ENCODE peak calls at places on chromosome 10, in six cellular contexts. One of them, this sample, is unnamed.

GRCh38 chr10:106757521-106757920 is 407.0 kb downstream of the SORCS1 start:
- DNase-seq in AG20443: no peak
- DNase-seq in HFF-Myc: no peak
- DNase-seq in anterior cingulate cortex: no peak
- DNase-seq in foreskin fibroblast: no peak
- DNase-seq in NAMALWA: no peak
- DNase-seq in this sample: no peak

GRCh38 chr10:13944901-13945300 is 358.1 kb downstream of the PRPF18 start:
- DNase-seq in AG20443: no peak
- DNase-seq in HFF-Myc: no peak
- DNase-seq in anterior cingulate cortex: no peak
- DNase-seq in foreskin fibroblast: no peak
- DNase-seq in NAMALWA: no peak
- DNase-seq in this sample: no peak

GRCh38 chr10:59825932-59826331 is 72.7 kb upstream of the MRLN start:
- DNase-seq in AG20443: peak
- DNase-seq in HFF-Myc: no peak
- DNase-seq in anterior cingulate cortex: no peak
- DNase-seq in foreskin fibroblast: no peak
- DNase-seq in NAMALWA: no peak
- DNase-seq in this sample: no peak

GRCh38 chr10:90779573-90779972 is 78.3 kb downstream of the HTR7 start:
- DNase-seq in AG20443: no peak
- DNase-seq in HFF-Myc: peak
- DNase-seq in anterior cingulate cortex: no peak
- DNase-seq in foreskin fibroblast: peak
- DNase-seq in NAMALWA: peak
- DNase-seq in this sample: peak

GRCh38 chr10:79090134-79090803 is 21.5 kb downstream of the ZMIZ1 start:
- DNase-seq in AG20443: peak
- DNase-seq in HFF-Myc: no peak
- DNase-seq in anterior cingulate cortex: no peak
- DNase-seq in foreskin fibroblast: peak
- DNase-seq in NAMALWA: peak
- DNase-seq in this sample: no peak

GRCh38 chr10:61752111-61753011 is 89.6 kb downstream of the CABCOCO1 start:
- DNase-seq in AG20443: peak
- DNase-seq in HFF-Myc: peak
- DNase-seq in anterior cingulate cortex: no peak
- DNase-seq in foreskin fibroblast: peak
- DNase-seq in NAMALWA: peak
- DNase-seq in this sample: no peak

GRCh38 chr10:22807238-22807637 is 92.9 kb upstream of the PIP4K2A start:
- DNase-seq in AG20443: no peak
- DNase-seq in HFF-Myc: no peak
- DNase-seq in anterior cingulate cortex: no peak
- DNase-seq in foreskin fibroblast: no peak
- DNase-seq in NAMALWA: no peak
- DNase-seq in this sample: no peak

GRCh38 chr10:71848325-71849277 is 2.5 kb downstream of the PSAP start:
- DNase-seq in AG20443: no peak
- DNase-seq in HFF-Myc: no peak
- DNase-seq in anterior cingulate cortex: no peak
- DNase-seq in foreskin fibroblast: no peak
- DNase-seq in NAMALWA: no peak
- DNase-seq in this sample: no peak

GRCh38 chr10:34814228-34815173 is 595 bp downstream of the PARD3 start:
- DNase-seq in AG20443: peak
- DNase-seq in HFF-Myc: no peak
- DNase-seq in anterior cingulate cortex: peak
- DNase-seq in foreskin fibroblast: peak
- DNase-seq in NAMALWA: no peak
- DNase-seq in this sample: peak

GRCh38 chr10:127135844-127136577 is 60.4 kb downstream of the INSYN2A start:
- DNase-seq in AG20443: no peak
- DNase-seq in HFF-Myc: no peak
- DNase-seq in anterior cingulate cortex: no peak
- DNase-seq in foreskin fibroblast: no peak
- DNase-seq in NAMALWA: no peak
- DNase-seq in this sample: no peak

GRCh38 chr10:70441877-70442205 is 360 bp upstream of the NODAL start:
- DNase-seq in AG20443: no peak
- DNase-seq in HFF-Myc: no peak
- DNase-seq in anterior cingulate cortex: no peak
- DNase-seq in foreskin fibroblast: no peak
- DNase-seq in NAMALWA: no peak
- DNase-seq in this sample: no peak

GRCh38 chr10:22604314-22605091 is 109.9 kb downstream of the PIP4K2A start:
- DNase-seq in AG20443: no peak
- DNase-seq in HFF-Myc: no peak
- DNase-seq in anterior cingulate cortex: no peak
- DNase-seq in foreskin fibroblast: no peak
- DNase-seq in NAMALWA: no peak
- DNase-seq in this sample: no peak

GRCh38 chr10:66301078-66301477 is 624.8 kb upstream of the LRRTM3 start:
- DNase-seq in AG20443: no peak
- DNase-seq in HFF-Myc: no peak
- DNase-seq in anterior cingulate cortex: no peak
- DNase-seq in foreskin fibroblast: no peak
- DNase-seq in NAMALWA: no peak
- DNase-seq in this sample: no peak

GRCh38 chr10:114304566-114305421 is 65.7 kb downstream of the VWA2 start:
- DNase-seq in AG20443: peak
- DNase-seq in HFF-Myc: no peak
- DNase-seq in anterior cingulate cortex: no peak
- DNase-seq in foreskin fibroblast: no peak
- DNase-seq in NAMALWA: peak
- DNase-seq in this sample: no peak

GRCh38 chr10:106925187-106925586 is 239.3 kb downstream of the SORCS1 start:
- DNase-seq in AG20443: no peak
- DNase-seq in HFF-Myc: no peak
- DNase-seq in anterior cingulate cortex: no peak
- DNase-seq in foreskin fibroblast: no peak
- DNase-seq in NAMALWA: no peak
- DNase-seq in this sample: no peak

GRCh38 chr10:22740180-22740579 is 25.8 kb upstream of the PIP4K2A start:
- DNase-seq in AG20443: no peak
- DNase-seq in HFF-Myc: peak
- DNase-seq in anterior cingulate cortex: no peak
- DNase-seq in foreskin fibroblast: peak
- DNase-seq in NAMALWA: no peak
- DNase-seq in this sample: no peak

GRCh38 chr10:62779487-62780248 is 24.9 kb upstream of the ADO start:
- DNase-seq in AG20443: no peak
- DNase-seq in HFF-Myc: no peak
- DNase-seq in anterior cingulate cortex: no peak
- DNase-seq in foreskin fibroblast: peak
- DNase-seq in NAMALWA: peak
- DNase-seq in this sample: no peak

GRCh38 chr10:30371954-30372353 is 22.9 kb upstream of the MTPAP start:
- DNase-seq in AG20443: no peak
- DNase-seq in HFF-Myc: no peak
- DNase-seq in anterior cingulate cortex: no peak
- DNase-seq in foreskin fibroblast: no peak
- DNase-seq in NAMALWA: no peak
- DNase-seq in this sample: no peak

GRCh38 chr10:61735879-61736278 is 73.2 kb downstream of the CABCOCO1 start:
- DNase-seq in AG20443: no peak
- DNase-seq in HFF-Myc: no peak
- DNase-seq in anterior cingulate cortex: no peak
- DNase-seq in foreskin fibroblast: no peak
- DNase-seq in NAMALWA: no peak
- DNase-seq in this sample: no peak

GRCh38 chr10:96288151-96288621 is 16.0 kb upstream of the DNTT start:
- DNase-seq in AG20443: no peak
- DNase-seq in HFF-Myc: no peak
- DNase-seq in anterior cingulate cortex: no peak
- DNase-seq in foreskin fibroblast: no peak
- DNase-seq in NAMALWA: peak
- DNase-seq in this sample: no peak

GRCh38 chr10:51907342-51907741 is 207.9 kb upstream of the CSTF2T start:
- DNase-seq in AG20443: no peak
- DNase-seq in HFF-Myc: no peak
- DNase-seq in anterior cingulate cortex: no peak
- DNase-seq in foreskin fibroblast: no peak
- DNase-seq in NAMALWA: no peak
- DNase-seq in this sample: no peak

GRCh38 chr10:11397980-11398580 is 213.4 kb downstream of the USP6NL start:
- DNase-seq in AG20443: peak
- DNase-seq in HFF-Myc: no peak
- DNase-seq in anterior cingulate cortex: peak
- DNase-seq in foreskin fibroblast: peak
- DNase-seq in NAMALWA: no peak
- DNase-seq in this sample: no peak

GRCh38 chr10:3784510-3785250 is at the start of gene KLF6:
- DNase-seq in AG20443: peak
- DNase-seq in HFF-Myc: no peak
- DNase-seq in anterior cingulate cortex: peak
- DNase-seq in foreskin fibroblast: peak
- DNase-seq in NAMALWA: peak
- DNase-seq in this sample: peak

GRCh38 chr10:21496285-21497176 is 29.0 kb downstream of the SKIDA1 start:
- DNase-seq in AG20443: peak
- DNase-seq in HFF-Myc: no peak
- DNase-seq in anterior cingulate cortex: peak
- DNase-seq in foreskin fibroblast: peak
- DNase-seq in NAMALWA: peak
- DNase-seq in this sample: peak

GRCh38 chr10:128763588-128763987 is 637.4 kb upstream of the MKI67 start:
- DNase-seq in AG20443: no peak
- DNase-seq in HFF-Myc: no peak
- DNase-seq in anterior cingulate cortex: no peak
- DNase-seq in foreskin fibroblast: no peak
- DNase-seq in NAMALWA: no peak
- DNase-seq in this sample: no peak

GRCh38 chr10:58622286-58622685 is 109.6 kb downstream of the BICC1 start:
- DNase-seq in AG20443: no peak
- DNase-seq in HFF-Myc: no peak
- DNase-seq in anterior cingulate cortex: no peak
- DNase-seq in foreskin fibroblast: peak
- DNase-seq in NAMALWA: no peak
- DNase-seq in this sample: peak

GRCh38 chr10:290026-290725 is 154.9 kb downstream of the ZMYND11 start:
- DNase-seq in AG20443: peak
- DNase-seq in HFF-Myc: no peak
- DNase-seq in anterior cingulate cortex: no peak
- DNase-seq in foreskin fibroblast: no peak
- DNase-seq in NAMALWA: no peak
- DNase-seq in this sample: no peak

GRCh38 chr10:21388541-21389068 is 136.9 kb downstream of the SKIDA1 start:
- DNase-seq in AG20443: no peak
- DNase-seq in HFF-Myc: no peak
- DNase-seq in anterior cingulate cortex: no peak
- DNase-seq in foreskin fibroblast: no peak
- DNase-seq in NAMALWA: no peak
- DNase-seq in this sample: no peak

GRCh38 chr10:89478739-89479116 is 56.7 kb downstream of the SLC16A12 start:
- DNase-seq in AG20443: peak
- DNase-seq in HFF-Myc: no peak
- DNase-seq in anterior cingulate cortex: no peak
- DNase-seq in foreskin fibroblast: peak
- DNase-seq in NAMALWA: no peak
- DNase-seq in this sample: no peak

GRCh38 chr10:31657471-31657844 is 271.2 kb downstream of the ARHGAP12 start:
- DNase-seq in AG20443: no peak
- DNase-seq in HFF-Myc: no peak
- DNase-seq in anterior cingulate cortex: no peak
- DNase-seq in foreskin fibroblast: no peak
- DNase-seq in NAMALWA: no peak
- DNase-seq in this sample: no peak

GRCh38 chr10:24871501-24871900 is 80.9 kb downstream of the PRTFDC1 start:
- DNase-seq in AG20443: no peak
- DNase-seq in HFF-Myc: no peak
- DNase-seq in anterior cingulate cortex: no peak
- DNase-seq in foreskin fibroblast: no peak
- DNase-seq in NAMALWA: no peak
- DNase-seq in this sample: no peak

GRCh38 chr10:97534746-97535367 is 36.1 kb downstream of the UBTD1 start:
- DNase-seq in AG20443: peak
- DNase-seq in HFF-Myc: no peak
- DNase-seq in anterior cingulate cortex: peak
- DNase-seq in foreskin fibroblast: peak
- DNase-seq in NAMALWA: peak
- DNase-seq in this sample: peak

GRCh38 chr10:101525848-101526247 is 62.2 kb downstream of the POLL start:
- DNase-seq in AG20443: no peak
- DNase-seq in HFF-Myc: no peak
- DNase-seq in anterior cingulate cortex: no peak
- DNase-seq in foreskin fibroblast: no peak
- DNase-seq in NAMALWA: no peak
- DNase-seq in this sample: no peak